ENCODE peak calls at places on chromosomes 11 and 22, in five cellular contexts. One of them, this sample, is unnamed. For H3K4me1, the result is how much of the 10 kb centered on the place peaks cover.

GRCh38 chr22:25062378-25063095 is 110.0 kb downstream of the KIAA1671 start:
- DNase-seq in HCT116: no peak
- DNase-seq in upper lobe of left lung: no peak
- DNase-seq in endothelial cell of umbilical vein: peak
- DNase-seq in HepG2: no peak
- DNase-seq in this sample: no peak

GRCh38 chr11:5891216-5891800 is 1.7 kb upstream of the OR52E5 start:
- DNase-seq in HCT116: no peak
- DNase-seq in upper lobe of left lung: no peak
- DNase-seq in endothelial cell of umbilical vein: peak
- DNase-seq in HepG2: no peak
- DNase-seq in this sample: no peak

GRCh38 chr11:83159901-83160865 is 3.3 kb downstream of the PCF11 start:
- DNase-seq in HCT116: no peak
- DNase-seq in upper lobe of left lung: peak
- DNase-seq in endothelial cell of umbilical vein: peak
- DNase-seq in HepG2: no peak
- DNase-seq in this sample: no peak

GRCh38 chr11:131666617-131667016 is 296.2 kb downstream of the NTM start:
- DNase-seq in HCT116: no peak
- DNase-seq in upper lobe of left lung: no peak
- DNase-seq in endothelial cell of umbilical vein: no peak
- DNase-seq in HepG2: no peak
- DNase-seq in this sample: peak

GRCh38 chr11:18798941-18799469 is 7.4 kb upstream of the PTPN5 start:
- DNase-seq in HCT116: no peak
- DNase-seq in upper lobe of left lung: no peak
- DNase-seq in endothelial cell of umbilical vein: no peak
- DNase-seq in HepG2: no peak
- DNase-seq in this sample: no peak

GRCh38 chr22:19879996-19880785 is 25.5 kb upstream of the GNB1L start:
- DNase-seq in HCT116: no peak
- DNase-seq in upper lobe of left lung: no peak
- DNase-seq in endothelial cell of umbilical vein: no peak
- DNase-seq in HepG2: peak
- DNase-seq in this sample: peak

GRCh38 chr11:11074686-11075370 is 217.0 kb upstream of the ZBED5 start:
- DNase-seq in HCT116: no peak
- DNase-seq in upper lobe of left lung: no peak
- DNase-seq in endothelial cell of umbilical vein: no peak
- DNase-seq in HepG2: no peak
- DNase-seq in this sample: no peak

GRCh38 chr22:41822289-41823057 is 10.4 kb upstream of the SREBF2 start:
- DNase-seq in HCT116: peak
- DNase-seq in upper lobe of left lung: no peak
- DNase-seq in endothelial cell of umbilical vein: peak
- DNase-seq in HepG2: peak
- DNase-seq in this sample: no peak

GRCh38 chr11:120564573-120565301 is 53.2 kb downstream of the GRIK4 start:
- DNase-seq in HCT116: no peak
- DNase-seq in upper lobe of left lung: no peak
- DNase-seq in endothelial cell of umbilical vein: peak
- DNase-seq in HepG2: no peak
- DNase-seq in this sample: no peak

GRCh38 chr11:95768521-95768920 is 21.1 kb downstream of the FAM76B start:
- DNase-seq in HCT116: no peak
- DNase-seq in upper lobe of left lung: no peak
- DNase-seq in endothelial cell of umbilical vein: no peak
- DNase-seq in HepG2: no peak
- DNase-seq in this sample: no peak

GRCh38 chr11:116517584-116517983 is 255.2 kb downstream of the BUD13 start:
- DNase-seq in HCT116: no peak
- DNase-seq in upper lobe of left lung: peak
- DNase-seq in endothelial cell of umbilical vein: no peak
- DNase-seq in HepG2: no peak
- DNase-seq in this sample: no peak

GRCh38 chr22:41517172-41518047 is 26.9 kb downstream of the POLR3H start:
- DNase-seq in HCT116: no peak
- DNase-seq in upper lobe of left lung: peak
- DNase-seq in endothelial cell of umbilical vein: peak
- DNase-seq in HepG2: peak
- DNase-seq in this sample: peak

GRCh38 chr11:126465573-126466287 is 110.2 kb downstream of the ST3GAL4 start:
- DNase-seq in HCT116: no peak
- DNase-seq in upper lobe of left lung: no peak
- DNase-seq in endothelial cell of umbilical vein: no peak
- DNase-seq in HepG2: no peak
- DNase-seq in this sample: no peak

GRCh38 chr22:30005213-30005857 is 74.9 kb upstream of the HORMAD2 start:
- DNase-seq in HCT116: peak
- DNase-seq in upper lobe of left lung: peak
- DNase-seq in endothelial cell of umbilical vein: peak
- DNase-seq in HepG2: peak
- DNase-seq in this sample: peak

GRCh38 chr11:2831826-2832717 is 53.5 kb downstream of the CDKN1C start:
- DNase-seq in HCT116: no peak
- DNase-seq in upper lobe of left lung: no peak
- DNase-seq in endothelial cell of umbilical vein: no peak
- DNase-seq in HepG2: no peak
- DNase-seq in this sample: no peak

GRCh38 chr11:18012314-18012905 is 437 bp downstream of the SERGEF start:
- DNase-seq in HCT116: no peak
- DNase-seq in upper lobe of left lung: peak
- DNase-seq in endothelial cell of umbilical vein: peak
- DNase-seq in HepG2: peak
- DNase-seq in this sample: peak

GRCh38 chr11:77073328-77074001 is 6.7 kb downstream of the CAPN5 start:
- DNase-seq in HCT116: peak
- DNase-seq in upper lobe of left lung: peak
- DNase-seq in endothelial cell of umbilical vein: peak
- DNase-seq in HepG2: peak
- DNase-seq in this sample: peak

GRCh38 chr11:17696741-17697140 is 22.6 kb upstream of the MYOD1 start:
- DNase-seq in HCT116: no peak
- DNase-seq in upper lobe of left lung: no peak
- DNase-seq in endothelial cell of umbilical vein: no peak
- DNase-seq in HepG2: no peak
- DNase-seq in this sample: no peak

GRCh38 chr11:78946945-78947914 is 372.6 kb upstream of the NARS2 start:
- DNase-seq in HCT116: no peak
- DNase-seq in upper lobe of left lung: no peak
- DNase-seq in endothelial cell of umbilical vein: no peak
- DNase-seq in HepG2: peak
- DNase-seq in this sample: peak

GRCh38 chr11:77471520-77472234 is 2.2 kb downstream of the PAK1 start:
- DNase-seq in HCT116: no peak
- DNase-seq in upper lobe of left lung: peak
- DNase-seq in endothelial cell of umbilical vein: no peak
- DNase-seq in HepG2: peak
- DNase-seq in this sample: no peak

GRCh38 chr11:103826856-103827255 is 209.6 kb upstream of the DDI1 start:
- DNase-seq in HCT116: no peak
- DNase-seq in upper lobe of left lung: no peak
- DNase-seq in endothelial cell of umbilical vein: no peak
- DNase-seq in HepG2: no peak
- DNase-seq in this sample: no peak

GRCh38 chr11:118933486-118933885 is 7.8 kb upstream of the BCL9L start:
- DNase-seq in HCT116: no peak
- DNase-seq in upper lobe of left lung: no peak
- DNase-seq in endothelial cell of umbilical vein: peak
- DNase-seq in HepG2: no peak
- DNase-seq in this sample: peak

GRCh38 chr22:41358927-41359326 is 22.8 kb upstream of the TEF start:
- DNase-seq in HCT116: no peak
- DNase-seq in upper lobe of left lung: no peak
- DNase-seq in endothelial cell of umbilical vein: no peak
- DNase-seq in HepG2: no peak
- DNase-seq in this sample: no peak

GRCh38 chr11:120660024-120660565 is 148.5 kb downstream of the GRIK4 start:
- DNase-seq in HCT116: peak
- DNase-seq in upper lobe of left lung: no peak
- DNase-seq in endothelial cell of umbilical vein: peak
- DNase-seq in HepG2: peak
- DNase-seq in this sample: no peak

GRCh38 chr22:39462443-39463147 is 5.8 kb downstream of the MGAT3 start:
- DNase-seq in HCT116: no peak
- DNase-seq in upper lobe of left lung: peak
- DNase-seq in endothelial cell of umbilical vein: no peak
- DNase-seq in HepG2: peak
- DNase-seq in this sample: no peak

GRCh38 chr22:23062616-23063538 is 7.4 kb upstream of the GNAZ start:
- DNase-seq in HCT116: no peak
- DNase-seq in upper lobe of left lung: peak
- DNase-seq in endothelial cell of umbilical vein: no peak
- DNase-seq in HepG2: no peak
- DNase-seq in this sample: no peak

GRCh38 chr11:39011822-39012221 is 2413.8 kb upstream of the RAG2 start:
- DNase-seq in HCT116: no peak
- DNase-seq in upper lobe of left lung: no peak
- DNase-seq in endothelial cell of umbilical vein: no peak
- DNase-seq in HepG2: no peak
- DNase-seq in this sample: no peak

GRCh38 chr22:41021655-41022454 is 70.5 kb upstream of the EP300 start:
- DNase-seq in HCT116: peak
- DNase-seq in upper lobe of left lung: peak
- DNase-seq in endothelial cell of umbilical vein: peak
- DNase-seq in HepG2: peak
- DNase-seq in this sample: peak

GRCh38 chr11:45921561-45922424 is 663 bp upstream of the LARGE2 start:
- DNase-seq in HCT116: no peak
- DNase-seq in upper lobe of left lung: peak
- DNase-seq in endothelial cell of umbilical vein: no peak
- DNase-seq in HepG2: peak
- DNase-seq in this sample: peak

GRCh38 chr11:62193954-62194353 is 3.9 kb downstream of the SCGB1D1 start:
- DNase-seq in HCT116: no peak
- DNase-seq in upper lobe of left lung: no peak
- DNase-seq in endothelial cell of umbilical vein: no peak
- DNase-seq in HepG2: no peak
- DNase-seq in this sample: no peak

GRCh38 chr22:46084943-46085830 is 65.1 kb upstream of the PPARA start:
- DNase-seq in HCT116: no peak
- DNase-seq in upper lobe of left lung: peak
- DNase-seq in endothelial cell of umbilical vein: peak
- DNase-seq in HepG2: no peak
- DNase-seq in this sample: peak

GRCh38 chr11:11618973-11619435 is 2.8 kb downstream of the GALNT18 start:
- DNase-seq in HCT116: no peak
- DNase-seq in upper lobe of left lung: no peak
- DNase-seq in endothelial cell of umbilical vein: no peak
- DNase-seq in HepG2: peak
- DNase-seq in this sample: no peak

GRCh38 chr11:127609025-127609788 is 608.6 kb upstream of the KIRREL3 start:
- DNase-seq in HCT116: no peak
- DNase-seq in upper lobe of left lung: no peak
- DNase-seq in endothelial cell of umbilical vein: no peak
- DNase-seq in HepG2: no peak
- DNase-seq in this sample: no peak

GRCh38 chr11:843818-844692 is 1.4 kb downstream of the TSPAN4 start:
- DNase-seq in HCT116: no peak
- DNase-seq in upper lobe of left lung: peak
- DNase-seq in endothelial cell of umbilical vein: peak
- DNase-seq in HepG2: peak
- DNase-seq in this sample: peak
- H3K4me1 ChIP-seq in HCT116: under half
- H3K4me1 ChIP-seq in upper lobe of left lung: half or more
- H3K4me1 ChIP-seq in endothelial cell of umbilical vein: under half
- H3K4me1 ChIP-seq in HepG2: under half
- H3K4me1 ChIP-seq in this sample: half or more

DNA sequence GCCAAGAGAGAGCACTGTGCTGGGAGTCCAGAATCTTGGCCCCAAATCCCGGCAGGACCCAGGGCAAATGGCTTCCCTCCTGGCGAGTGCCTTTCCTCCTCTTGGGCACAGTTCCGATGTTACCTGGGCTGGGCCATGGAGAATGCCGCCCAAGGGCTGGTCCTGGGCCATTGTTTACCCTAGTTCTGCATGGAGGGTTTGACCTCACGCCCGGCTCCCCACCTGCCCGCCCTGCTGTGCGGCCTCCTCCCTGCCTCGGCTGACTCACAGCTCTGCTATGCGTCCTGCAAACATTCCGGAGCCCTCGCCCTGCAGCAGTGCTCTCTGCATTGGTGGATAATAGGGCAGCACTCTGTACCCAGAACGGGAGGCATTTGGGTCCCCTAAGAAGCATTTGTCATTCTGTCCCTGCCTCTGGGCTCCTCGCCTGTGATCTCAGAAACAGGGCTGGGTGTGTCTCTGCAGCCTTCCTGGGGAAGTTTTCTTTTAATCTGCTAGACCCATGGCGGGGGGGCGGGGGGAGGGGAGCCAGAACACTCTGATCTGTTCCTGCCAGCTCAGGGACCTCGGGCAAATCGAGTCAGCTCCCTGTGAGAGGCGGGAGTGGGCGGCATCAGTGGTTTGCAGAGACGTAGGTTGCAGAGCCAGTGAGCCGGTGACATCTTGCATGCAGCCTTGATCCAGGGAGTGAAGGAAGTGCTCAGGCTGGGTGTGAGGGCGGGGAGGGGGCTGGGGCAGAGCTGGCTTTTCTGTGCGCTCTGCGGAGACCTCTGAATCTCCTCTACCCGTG is 32.9 kb upstream of the SMIM38 start:
- DNase-seq in HCT116: peak
- DNase-seq in upper lobe of left lung: peak
- DNase-seq in endothelial cell of umbilical vein: peak
- DNase-seq in HepG2: peak
- DNase-seq in this sample: no peak
- H3K4me3 ChIP-seq in HCT116: peak
- H3K4me3 ChIP-seq in upper lobe of left lung: no peak
- H3K4me3 ChIP-seq in endothelial cell of umbilical vein: no peak
- H3K4me3 ChIP-seq in HepG2: peak
- H3K4me3 ChIP-seq in this sample: no peak

GRCh38 chr11:68749501-68750196 is 1.7 kb downstream of the TESMIN start:
- DNase-seq in HCT116: no peak
- DNase-seq in upper lobe of left lung: no peak
- DNase-seq in endothelial cell of umbilical vein: no peak
- DNase-seq in HepG2: no peak
- DNase-seq in this sample: no peak
- TF ChIP-seq POLR2AphosphoS5 in HCT116: no peak
- TF ChIP-seq POLR2AphosphoS5 in upper lobe of left lung: no peak
- TF ChIP-seq POLR2AphosphoS5 in endothelial cell of umbilical vein: no peak
- TF ChIP-seq POLR2AphosphoS5 in HepG2: no peak
- TF ChIP-seq POLR2AphosphoS5 in this sample: no peak

DNA sequence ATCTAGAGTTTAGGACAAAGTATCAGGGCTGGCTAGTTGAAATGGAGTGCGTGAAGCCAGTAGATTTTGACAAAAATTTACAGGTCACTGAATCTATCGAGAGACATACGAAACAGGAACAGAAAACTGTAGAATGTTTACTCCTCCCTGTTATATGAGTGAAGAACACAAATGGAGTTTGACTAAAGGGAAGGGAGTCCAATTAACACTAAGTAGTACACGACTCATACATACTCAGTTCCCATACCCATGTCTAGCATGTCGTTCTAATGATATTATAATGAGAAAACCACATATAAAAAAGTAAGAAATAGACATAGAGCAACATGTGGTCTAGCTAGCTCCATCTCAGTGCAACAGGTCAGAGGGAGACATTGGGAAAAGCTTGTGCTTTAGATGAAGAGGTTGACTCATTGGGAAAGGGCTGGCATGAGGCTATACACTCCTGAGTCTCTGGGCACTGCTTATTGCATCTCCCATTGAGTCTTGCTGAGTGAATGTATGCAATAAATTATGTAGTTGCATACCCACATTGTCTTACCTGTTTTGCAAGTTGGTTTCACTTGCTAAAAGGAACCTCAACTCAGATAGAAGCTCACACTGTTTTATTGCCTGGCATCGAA is 43.5 kb downstream of the CD44 start:
- DNase-seq in HCT116: no peak
- DNase-seq in upper lobe of left lung: no peak
- DNase-seq in endothelial cell of umbilical vein: no peak
- DNase-seq in HepG2: no peak
- DNase-seq in this sample: no peak
- H3K4me1 ChIP-seq in HCT116: under half
- H3K4me1 ChIP-seq in upper lobe of left lung: under half
- H3K4me1 ChIP-seq in endothelial cell of umbilical vein: under half
- H3K4me1 ChIP-seq in HepG2: under half
- H3K4me1 ChIP-seq in this sample: half or more

This sample was measured in sigmoid colon.